ENCODE peak calls at places on chromosome 10, in ten cellular contexts. One of them, this sample, is unnamed.

GRCh38 chr10:3272300-3272699 is 99.7 kb upstream of the PITRM1 start:
- DNase-seq in progenitor cell of endocrine pancreas: no peak
- DNase-seq in osteocyte: no peak
- DNase-seq in activated CD4-positive, alpha-beta memory T cell treated with anti-CD3 and anti-CD28 coated beads, Interleukin-2, amount 10 ng/mL, durations not matched to agents 7 days and 5 days: no peak
- DNase-seq in CD8-positive, alpha-beta T cell: no peak
- DNase-seq in SK-N-SH: no peak
- DNase-seq in NCI-H1092: no peak
- DNase-seq in H4: no peak
- DNase-seq in lower leg skin: no peak
- DNase-seq in GM13976: no peak
- DNase-seq in this sample: no peak

GRCh38 chr10:4176500-4177281 is 391.7 kb upstream of the KLF6 start:
- DNase-seq in CD8-positive, alpha-beta T cell: no peak
- DNase-seq in H4: no peak
- DNase-seq in SK-N-SH: no peak
- DNase-seq in progenitor cell of endocrine pancreas: no peak
- DNase-seq in lower leg skin: no peak
- DNase-seq in activated CD4-positive, alpha-beta memory T cell treated with anti-CD3 and anti-CD28 coated beads, Interleukin-2, amount 10 ng/mL, durations not matched to agents 7 days and 5 days: no peak
- DNase-seq in osteocyte: no peak
- DNase-seq in GM13976: no peak
- DNase-seq in NCI-H1092: no peak
- DNase-seq in this sample: no peak

GRCh38 chr10:61465807-61466425 is 12.7 kb upstream of the TMEM26 start:
- DNase-seq in NCI-H1092: no peak
- DNase-seq in CD8-positive, alpha-beta T cell: no peak
- DNase-seq in lower leg skin: no peak
- DNase-seq in SK-N-SH: no peak
- DNase-seq in H4: peak; percentile 19
- DNase-seq in progenitor cell of endocrine pancreas: no peak
- DNase-seq in activated CD4-positive, alpha-beta memory T cell treated with anti-CD3 and anti-CD28 coated beads, Interleukin-2, amount 10 ng/mL, durations not matched to agents 7 days and 5 days: no peak
- DNase-seq in GM13976: no peak
- DNase-seq in osteocyte: no peak
- DNase-seq in this sample: no peak

GRCh38 chr10:95181731-95182130 is 12.3 kb upstream of the ACSM6 start:
- DNase-seq in SK-N-SH: no peak
- DNase-seq in NCI-H1092: no peak
- DNase-seq in GM13976: no peak
- DNase-seq in lower leg skin: no peak
- DNase-seq in progenitor cell of endocrine pancreas: no peak
- DNase-seq in CD8-positive, alpha-beta T cell: no peak
- DNase-seq in H4: no peak
- DNase-seq in activated CD4-positive, alpha-beta memory T cell treated with anti-CD3 and anti-CD28 coated beads, Interleukin-2, amount 10 ng/mL, durations not matched to agents 7 days and 5 days: no peak
- DNase-seq in osteocyte: no peak
- DNase-seq in this sample: no peak

GRCh38 chr10:47305566-47305965 is 5.6 kb downstream of the GDF10 start:
- DNase-seq in lower leg skin: no peak
- DNase-seq in H4: no peak
- DNase-seq in NCI-H1092: no peak
- DNase-seq in activated CD4-positive, alpha-beta memory T cell treated with anti-CD3 and anti-CD28 coated beads, Interleukin-2, amount 10 ng/mL, durations not matched to agents 7 days and 5 days: no peak
- DNase-seq in CD8-positive, alpha-beta T cell: no peak
- DNase-seq in GM13976: no peak
- DNase-seq in osteocyte: no peak
- DNase-seq in progenitor cell of endocrine pancreas: no peak
- DNase-seq in SK-N-SH: no peak
- DNase-seq in this sample: no peak

GRCh38 chr10:33345236-33345635 is 10.8 kb upstream of the NRP1 start:
- DNase-seq in GM13976: no peak
- DNase-seq in lower leg skin: no peak
- DNase-seq in CD8-positive, alpha-beta T cell: no peak
- DNase-seq in H4: no peak
- DNase-seq in activated CD4-positive, alpha-beta memory T cell treated with anti-CD3 and anti-CD28 coated beads, Interleukin-2, amount 10 ng/mL, durations not matched to agents 7 days and 5 days: no peak
- DNase-seq in osteocyte: no peak
- DNase-seq in SK-N-SH: peak; percentile 39
- DNase-seq in progenitor cell of endocrine pancreas: no peak
- DNase-seq in NCI-H1092: no peak
- DNase-seq in this sample: no peak

GRCh38 chr10:46019541-46020343 is 10.7 kb downstream of the NCOA4 start:
- DNase-seq in activated CD4-positive, alpha-beta memory T cell treated with anti-CD3 and anti-CD28 coated beads, Interleukin-2, amount 10 ng/mL, durations not matched to agents 7 days and 5 days: no peak
- DNase-seq in lower leg skin: no peak
- DNase-seq in SK-N-SH: no peak
- DNase-seq in osteocyte: no peak
- DNase-seq in NCI-H1092: no peak
- DNase-seq in progenitor cell of endocrine pancreas: no peak
- DNase-seq in GM13976: no peak
- DNase-seq in CD8-positive, alpha-beta T cell: no peak
- DNase-seq in H4: no peak
- DNase-seq in this sample: no peak

GRCh38 chr10:44857363-44858016 is 53.6 kb upstream of the TMEM72 start:
- DNase-seq in GM13976: peak; percentile 82
- DNase-seq in SK-N-SH: peak; percentile 85
- DNase-seq in NCI-H1092: peak; percentile 7
- DNase-seq in activated CD4-positive, alpha-beta memory T cell treated with anti-CD3 and anti-CD28 coated beads, Interleukin-2, amount 10 ng/mL, durations not matched to agents 7 days and 5 days: peak; percentile 57
- DNase-seq in osteocyte: peak; percentile 92
- DNase-seq in H4: peak; percentile 92
- DNase-seq in lower leg skin: peak; percentile 91
- DNase-seq in progenitor cell of endocrine pancreas: peak; percentile 67
- DNase-seq in CD8-positive, alpha-beta T cell: peak; percentile 69
- DNase-seq in this sample: peak; percentile 86

GRCh38 chr10:78953124-78954008 is 115.4 kb upstream of the ZMIZ1 start:
- DNase-seq in activated CD4-positive, alpha-beta memory T cell treated with anti-CD3 and anti-CD28 coated beads, Interleukin-2, amount 10 ng/mL, durations not matched to agents 7 days and 5 days: no peak
- DNase-seq in CD8-positive, alpha-beta T cell: no peak
- DNase-seq in osteocyte: no peak
- DNase-seq in NCI-H1092: no peak
- DNase-seq in SK-N-SH: no peak
- DNase-seq in lower leg skin: no peak
- DNase-seq in progenitor cell of endocrine pancreas: no peak
- DNase-seq in GM13976: peak; percentile 38
- DNase-seq in H4: peak; percentile 75
- DNase-seq in this sample: no peak

GRCh38 chr10:46787321-46787615 is 124.0 kb upstream of the PTPN20 start:
- DNase-seq in H4: peak; percentile 16
- DNase-seq in activated CD4-positive, alpha-beta memory T cell treated with anti-CD3 and anti-CD28 coated beads, Interleukin-2, amount 10 ng/mL, durations not matched to agents 7 days and 5 days: peak; percentile 28
- DNase-seq in lower leg skin: no peak
- DNase-seq in GM13976: peak; percentile 18
- DNase-seq in osteocyte: no peak
- DNase-seq in NCI-H1092: no peak
- DNase-seq in CD8-positive, alpha-beta T cell: peak; percentile 55
- DNase-seq in progenitor cell of endocrine pancreas: no peak
- DNase-seq in SK-N-SH: peak; percentile 21
- DNase-seq in this sample: peak; percentile 35

GRCh38 chr10:121113385-121113696 is 262.2 kb downstream of the WDR11 start:
- DNase-seq in SK-N-SH: no peak
- DNase-seq in activated CD4-positive, alpha-beta memory T cell treated with anti-CD3 and anti-CD28 coated beads, Interleukin-2, amount 10 ng/mL, durations not matched to agents 7 days and 5 days: no peak
- DNase-seq in H4: no peak
- DNase-seq in progenitor cell of endocrine pancreas: no peak
- DNase-seq in NCI-H1092: no peak
- DNase-seq in lower leg skin: peak; percentile 59
- DNase-seq in CD8-positive, alpha-beta T cell: no peak
- DNase-seq in osteocyte: no peak
- DNase-seq in GM13976: no peak
- DNase-seq in this sample: no peak

GRCh38 chr10:32958992-32959703 is 1.1 kb upstream of the ITGB1 start:
- DNase-seq in progenitor cell of endocrine pancreas: no peak
- DNase-seq in NCI-H1092: peak; percentile 1
- DNase-seq in CD8-positive, alpha-beta T cell: no peak
- DNase-seq in GM13976: peak; percentile 49
- DNase-seq in osteocyte: no peak
- DNase-seq in lower leg skin: no peak
- DNase-seq in H4: no peak
- DNase-seq in SK-N-SH: peak; percentile 25
- DNase-seq in activated CD4-positive, alpha-beta memory T cell treated with anti-CD3 and anti-CD28 coated beads, Interleukin-2, amount 10 ng/mL, durations not matched to agents 7 days and 5 days: peak; percentile 25
- DNase-seq in this sample: no peak

GRCh38 chr10:60517805-60518204 is 128.1 kb upstream of the ANK3 start:
- DNase-seq in progenitor cell of endocrine pancreas: no peak
- DNase-seq in CD8-positive, alpha-beta T cell: no peak
- DNase-seq in H4: peak; percentile 11
- DNase-seq in lower leg skin: no peak
- DNase-seq in SK-N-SH: no peak
- DNase-seq in osteocyte: no peak
- DNase-seq in activated CD4-positive, alpha-beta memory T cell treated with anti-CD3 and anti-CD28 coated beads, Interleukin-2, amount 10 ng/mL, durations not matched to agents 7 days and 5 days: no peak
- DNase-seq in NCI-H1092: no peak
- DNase-seq in GM13976: no peak
- DNase-seq in this sample: no peak

GRCh38 chr10:87659571-87660483 is at the start of gene PAPSS2:
- DNase-seq in lower leg skin: peak; percentile 90
- DNase-seq in CD8-positive, alpha-beta T cell: no peak
- DNase-seq in progenitor cell of endocrine pancreas: peak; percentile 35
- DNase-seq in SK-N-SH: peak; percentile 83
- DNase-seq in GM13976: peak; percentile 65
- DNase-seq in osteocyte: peak; percentile 87
- DNase-seq in activated CD4-positive, alpha-beta memory T cell treated with anti-CD3 and anti-CD28 coated beads, Interleukin-2, amount 10 ng/mL, durations not matched to agents 7 days and 5 days: no peak
- DNase-seq in NCI-H1092: no peak
- DNase-seq in H4: no peak
- DNase-seq in this sample: no peak

GRCh38 chr10:132676193-132676891 is 109.6 kb downstream of the NKX6-2 start:
- DNase-seq in SK-N-SH: no peak
- DNase-seq in H4: no peak
- DNase-seq in CD8-positive, alpha-beta T cell: no peak
- DNase-seq in activated CD4-positive, alpha-beta memory T cell treated with anti-CD3 and anti-CD28 coated beads, Interleukin-2, amount 10 ng/mL, durations not matched to agents 7 days and 5 days: no peak
- DNase-seq in GM13976: no peak
- DNase-seq in lower leg skin: peak; percentile 66
- DNase-seq in NCI-H1092: no peak
- DNase-seq in progenitor cell of endocrine pancreas: no peak
- DNase-seq in osteocyte: peak; percentile 57
- DNase-seq in this sample: no peak

GRCh38 chr10:33897255-33897893 is 562.9 kb upstream of the NRP1 start:
- DNase-seq in lower leg skin: no peak
- DNase-seq in GM13976: no peak
- DNase-seq in SK-N-SH: no peak
- DNase-seq in progenitor cell of endocrine pancreas: no peak
- DNase-seq in CD8-positive, alpha-beta T cell: no peak
- DNase-seq in H4: no peak
- DNase-seq in activated CD4-positive, alpha-beta memory T cell treated with anti-CD3 and anti-CD28 coated beads, Interleukin-2, amount 10 ng/mL, durations not matched to agents 7 days and 5 days: no peak
- DNase-seq in NCI-H1092: no peak
- DNase-seq in osteocyte: no peak
- DNase-seq in this sample: no peak

GRCh38 chr10:104254493-104255243 is at the start of gene GSTO1:
- DNase-seq in NCI-H1092: no peak
- DNase-seq in activated CD4-positive, alpha-beta memory T cell treated with anti-CD3 and anti-CD28 coated beads, Interleukin-2, amount 10 ng/mL, durations not matched to agents 7 days and 5 days: peak; percentile 62
- DNase-seq in lower leg skin: peak; percentile 97
- DNase-seq in progenitor cell of endocrine pancreas: peak; percentile 18
- DNase-seq in CD8-positive, alpha-beta T cell: peak; percentile 71
- DNase-seq in H4: peak; percentile 61
- DNase-seq in GM13976: peak; percentile 81
- DNase-seq in SK-N-SH: peak; percentile 86
- DNase-seq in osteocyte: no peak
- DNase-seq in this sample: peak; percentile 84

GRCh38 chr10:14358886-14359573 is 28.3 kb upstream of the FRMD4A start:
- DNase-seq in SK-N-SH: no peak
- DNase-seq in progenitor cell of endocrine pancreas: no peak
- DNase-seq in activated CD4-positive, alpha-beta memory T cell treated with anti-CD3 and anti-CD28 coated beads, Interleukin-2, amount 10 ng/mL, durations not matched to agents 7 days and 5 days: no peak
- DNase-seq in GM13976: no peak
- DNase-seq in H4: no peak
- DNase-seq in NCI-H1092: no peak
- DNase-seq in lower leg skin: peak; percentile 49
- DNase-seq in osteocyte: peak; percentile 48
- DNase-seq in CD8-positive, alpha-beta T cell: no peak
- DNase-seq in this sample: no peak

GRCh38 chr10:1203704-1204103 is 147.5 kb downstream of the WDR37 start:
- DNase-seq in H4: no peak
- DNase-seq in progenitor cell of endocrine pancreas: no peak
- DNase-seq in activated CD4-positive, alpha-beta memory T cell treated with anti-CD3 and anti-CD28 coated beads, Interleukin-2, amount 10 ng/mL, durations not matched to agents 7 days and 5 days: no peak
- DNase-seq in NCI-H1092: no peak
- DNase-seq in SK-N-SH: no peak
- DNase-seq in lower leg skin: no peak
- DNase-seq in GM13976: no peak
- DNase-seq in osteocyte: peak; percentile 76
- DNase-seq in CD8-positive, alpha-beta T cell: no peak
- DNase-seq in this sample: no peak

GRCh38 chr10:71888623-71889387 is 37.8 kb upstream of the PSAP start:
- DNase-seq in NCI-H1092: peak; percentile 63
- DNase-seq in progenitor cell of endocrine pancreas: no peak
- DNase-seq in SK-N-SH: peak; percentile 85
- DNase-seq in lower leg skin: peak; percentile 98
- DNase-seq in GM13976: peak; percentile 88
- DNase-seq in osteocyte: peak; percentile 89
- DNase-seq in H4: peak; percentile 42
- DNase-seq in CD8-positive, alpha-beta T cell: peak; percentile 57
- DNase-seq in activated CD4-positive, alpha-beta memory T cell treated with anti-CD3 and anti-CD28 coated beads, Interleukin-2, amount 10 ng/mL, durations not matched to agents 7 days and 5 days: peak; percentile 63
- DNase-seq in this sample: peak; percentile 76

GRCh38 chr10:23064288-23065114 is 30.9 kb upstream of the MSRB2 start:
- DNase-seq in activated CD4-positive, alpha-beta memory T cell treated with anti-CD3 and anti-CD28 coated beads, Interleukin-2, amount 10 ng/mL, durations not matched to agents 7 days and 5 days: no peak
- DNase-seq in NCI-H1092: no peak
- DNase-seq in progenitor cell of endocrine pancreas: no peak
- DNase-seq in GM13976: no peak
- DNase-seq in lower leg skin: no peak
- DNase-seq in CD8-positive, alpha-beta T cell: no peak
- DNase-seq in H4: no peak
- DNase-seq in SK-N-SH: no peak
- DNase-seq in osteocyte: peak; percentile 32
- DNase-seq in this sample: no peak

GRCh38 chr10:101967713-101968112 is 88.3 kb downstream of the ARMH3 start:
- DNase-seq in SK-N-SH: no peak
- DNase-seq in CD8-positive, alpha-beta T cell: no peak
- DNase-seq in H4: no peak
- DNase-seq in GM13976: no peak
- DNase-seq in progenitor cell of endocrine pancreas: no peak
- DNase-seq in lower leg skin: no peak
- DNase-seq in NCI-H1092: no peak
- DNase-seq in osteocyte: no peak
- DNase-seq in activated CD4-positive, alpha-beta memory T cell treated with anti-CD3 and anti-CD28 coated beads, Interleukin-2, amount 10 ng/mL, durations not matched to agents 7 days and 5 days: no peak
- DNase-seq in this sample: no peak

GRCh38 chr10:6274040-6274439 is 71.3 kb downstream of the PFKFB3 start:
- DNase-seq in CD8-positive, alpha-beta T cell: no peak
- DNase-seq in lower leg skin: no peak
- DNase-seq in activated CD4-positive, alpha-beta memory T cell treated with anti-CD3 and anti-CD28 coated beads, Interleukin-2, amount 10 ng/mL, durations not matched to agents 7 days and 5 days: no peak
- DNase-seq in SK-N-SH: no peak
- DNase-seq in H4: no peak
- DNase-seq in GM13976: no peak
- DNase-seq in progenitor cell of endocrine pancreas: no peak
- DNase-seq in osteocyte: peak; percentile 23
- DNase-seq in NCI-H1092: no peak
- DNase-seq in this sample: no peak